ENCODE peak calls at places on chromosomes 4 and X, in six cellular contexts. H, D, X, A, O and Y are unnamed samples.

GRCh38 chr4:24164054-24164453 is 274.2 kb upstream of the PPARGC1A start:
- DNase-seq in H (no peak), D (no peak), X (no peak), A (no peak), O (peak; percentile 17), Y (no peak)

GRCh38 chr4:186724861-186725419 is 1.3 kb upstream of the FAT1 start:
- DNase-seq in H (no peak), D (no peak), X (no peak), A (peak; percentile 38), O (peak; percentile 58), Y (no peak)

GRCh38 chr4:1200425-1201035 is 28.1 kb upstream of the SPON2 start:
- DNase-seq in H (peak; percentile 61), D (no peak), X (no peak), A (no peak), O (peak; percentile 91), Y (no peak)

GRCh38 chrX:56995271-56995994 is at the start of gene SPIN3:
- DNase-seq in H (peak; percentile 80), D (peak; percentile 73), X (peak; percentile 86), A (peak; percentile 74), O (peak; percentile 69), Y (no peak)

GRCh38 chr4:36026348-36026747 is 218.0 kb downstream of the ARAP2 start:
- DNase-seq in H (no peak), D (no peak), X (no peak), A (no peak), O (no peak), Y (no peak)

GRCh38 chrX:120310861-120311631 is at the start of gene TMEM255A:
- DNase-seq in H (peak; percentile 47), D (no peak), X (no peak), A (peak; percentile 42), O (peak; percentile 21), Y (no peak)

GRCh38 chrX:15143050-15143824 is 126.6 kb downstream of the ASB9 start:
- DNase-seq in H (peak; percentile 45), D (peak; percentile 34), X (peak; percentile 75), A (no peak), O (peak; percentile 59), Y (peak; percentile 46)

GRCh38 chrX:14039344-14039743 is 9.7 kb upstream of the GEMIN8 start:
- DNase-seq in H (peak; percentile 49), D (no peak), X (peak; percentile 76), A (peak; percentile 41), O (peak; percentile 39), Y (peak; percentile 59)

GRCh38 chrX:30659421-30659820 is 6.2 kb downstream of the GK start:
- DNase-seq in H (no peak), D (no peak), X (peak; percentile 83), A (no peak), O (peak; percentile 87), Y (no peak)

GRCh38 chr4:70601422-70602039 is 9.5 kb downstream of the AMBN start:
- DNase-seq in H (peak; percentile 13), D (peak; percentile 79), X (peak; percentile 83), A (peak; percentile 45), O (peak; percentile 69), Y (peak; percentile 90)

GRCh38 chrX:24259544-24260240 is 54.2 kb downstream of the SUPT20HL2 start:
- DNase-seq in H (peak; percentile 49), D (peak; percentile 50), X (peak; percentile 67), A (peak; percentile 48), O (peak; percentile 79), Y (peak; percentile 49)

GRCh38 chrX:13304052-13304451 is 15.8 kb downstream of the ATXN3L start:
- DNase-seq in H (no peak), D (no peak), X (no peak), A (no peak), O (no peak), Y (no peak)

GRCh38 chrX:19344661-19345060 is 934 bp downstream of the PDHA1 start:
- DNase-seq in H (no peak), D (no peak), X (no peak), A (no peak), O (no peak), Y (peak; percentile 11)

GRCh38 chrX:37716502-37717068 is 31.0 kb downstream of the XK start:
- DNase-seq in H (no peak), D (no peak), X (no peak), A (no peak), O (no peak), Y (no peak)
- H3K9me2 ChIP-seq in H (no peaks in the 10 kb centered on the region), D (no peaks in the 10 kb centered on the region), X (no peaks in the 10 kb centered on the region), A (no peaks in the 10 kb centered on the region), O (no peaks in the 10 kb centered on the region), Y (no peaks in the 10 kb centered on the region)

GRCh38 chr4:92251711-92252110 is 52.1 kb upstream of the GRID2 start:
- DNase-seq in H (no peak), D (no peak), X (no peak), A (no peak), O (no peak), Y (no peak)

GRCh38 chr4:92253550-92253949 is 50.2 kb upstream of the GRID2 start:
- DNase-seq in H (no peak), D (no peak), X (no peak), A (no peak), O (no peak), Y (no peak)

GRCh38 chr4:92253986-92254671 is 49.6 kb upstream of the GRID2 start:
- DNase-seq in H (no peak), D (no peak), X (no peak), A (no peak), O (no peak), Y (no peak)

GRCh38 chr4:92254767-92255442 is 48.9 kb upstream of the GRID2 start:
- DNase-seq in H (no peak), D (no peak), X (no peak), A (no peak), O (no peak), Y (no peak)

DNA sequence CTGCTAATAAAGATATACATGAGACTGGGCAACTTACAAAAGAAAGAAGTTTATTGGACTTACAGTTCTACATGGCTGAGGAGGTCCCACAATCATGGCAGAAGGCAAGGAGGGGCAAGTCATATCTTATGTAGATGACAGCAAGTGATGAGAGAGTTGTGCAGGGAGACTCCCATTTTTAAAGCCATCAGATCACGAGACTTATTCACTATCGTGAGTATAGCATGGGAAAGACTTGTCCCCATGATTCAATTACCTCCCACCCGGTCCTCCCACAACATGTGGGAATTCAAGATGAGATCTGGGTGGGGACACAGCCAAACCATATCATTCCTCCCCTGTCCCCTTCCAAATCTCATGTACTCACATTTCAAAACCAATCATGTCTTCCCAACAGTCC is 50.9 kb upstream of the GRID2 start:
- DNase-seq in H (no peak), D (no peak), X (no peak), A (no peak), O (no peak), Y (no peak)
- H3K9me3 ChIP-seq in H (no peaks in the 10 kb centered on the region), D (no peaks in the 10 kb centered on the region), X (no peaks in the 10 kb centered on the region), A (no peaks in the 10 kb centered on the region), O (no peaks in the 10 kb centered on the region), Y (no peaks in the 10 kb centered on the region)

GRCh38 chrX:7446815-7447214 is 298.9 kb upstream of the PUDP start:
- DNase-seq in H (no peak), D (no peak), X (peak; percentile 83), A (peak; percentile 75), O (no peak), Y (no peak)
- H3K9me2 ChIP-seq in H (no peaks in the 10 kb centered on the region), D (no peaks in the 10 kb centered on the region), X (no peaks in the 10 kb centered on the region), A (no peaks in the 10 kb centered on the region), O (no peaks in the 10 kb centered on the region), Y (no peaks in the 10 kb centered on the region)

GRCh38 chrX:106009145-106009544 is 29.4 kb downstream of the SERPINA7 start:
- DNase-seq in H (no peak), D (no peak), X (no peak), A (no peak), O (no peak), Y (no peak)

GRCh38 chrX:106014119-106014775 is 24.3 kb downstream of the SERPINA7 start:
- DNase-seq in H (no peak), D (no peak), X (no peak), A (no peak), O (no peak), Y (no peak)
- H3K9me3 ChIP-seq in H (no peaks in the 10 kb centered on the region), D (no peaks in the 10 kb centered on the region), X (no peaks in the 10 kb centered on the region), A (no peaks in the 10 kb centered on the region), O (no peaks in the 10 kb centered on the region), Y (no peaks in the 10 kb centered on the region)

DNA sequence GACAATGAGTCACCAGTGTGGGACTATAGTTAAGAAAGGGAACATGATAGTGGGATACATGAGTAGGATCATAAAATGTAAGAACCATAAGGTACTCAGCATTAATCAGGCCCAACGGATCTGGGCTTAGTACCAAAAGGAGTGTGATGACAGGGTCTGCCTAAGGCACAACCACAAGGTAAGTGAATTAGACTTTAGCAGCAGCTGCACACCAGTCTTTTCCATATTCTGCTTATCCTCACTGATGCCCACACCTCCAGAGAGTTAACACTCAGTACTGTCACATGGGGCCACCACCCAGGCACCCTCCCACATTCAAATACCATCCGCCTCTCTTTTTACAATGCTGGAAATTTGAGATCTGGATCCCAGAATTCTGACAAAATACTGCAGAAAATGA is 135.5 kb upstream of the ADGRL3 start:
- DNase-seq in H (no peak), D (no peak), X (peak; percentile 93), A (no peak), O (no peak), Y (no peak)
- H3K9me2 ChIP-seq in H (no peaks in the 10 kb centered on the region), D (no peaks in the 10 kb centered on the region), X (no peaks in the 10 kb centered on the region), A (no peaks in the 10 kb centered on the region), O (no peaks in the 10 kb centered on the region), Y (no peaks in the 10 kb centered on the region)

DNA sequence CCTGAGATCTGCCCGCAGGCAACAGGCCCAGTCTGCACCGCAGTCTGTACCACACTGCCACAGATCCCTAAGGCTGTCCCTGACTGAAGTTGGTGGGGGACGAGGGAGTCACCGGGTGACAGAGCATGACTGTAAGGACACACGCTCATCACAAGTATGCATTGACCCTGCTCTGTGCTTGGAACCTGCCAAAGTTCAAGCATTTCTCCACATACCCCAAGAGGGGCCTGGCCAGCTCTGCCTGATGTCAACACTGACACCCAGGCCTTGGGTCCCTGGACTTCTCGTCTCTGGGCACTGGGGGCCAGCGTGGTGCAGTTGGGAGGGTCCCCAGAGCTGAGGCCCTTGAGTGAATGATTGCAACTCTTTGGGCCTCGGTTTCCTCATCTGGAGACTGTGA is 7.9 kb downstream of the BLOC1S4 start:
- DNase-seq in H (no peak), D (no peak), X (no peak), A (no peak), O (no peak), Y (no peak)
- H3K9me3 ChIP-seq in H (no peaks in the 10 kb centered on the region), D (no peaks in the 10 kb centered on the region), X (no peaks in the 10 kb centered on the region), A (no peaks in the 10 kb centered on the region), O (no peaks in the 10 kb centered on the region), Y (no peaks in the 10 kb centered on the region)

GRCh38 chr4:48015678-48016077 is 803 bp downstream of the CNGA1 start:
- DNase-seq in H (no peak), D (no peak), X (no peak), A (no peak), O (no peak), Y (no peak)
- H3K9me2 ChIP-seq in H (no peaks in the 10 kb centered on the region), D (no peaks in the 10 kb centered on the region), X (no peaks in the 10 kb centered on the region), A (no peaks in the 10 kb centered on the region), O (no peaks in the 10 kb centered on the region), Y (no peaks in the 10 kb centered on the region)

GRCh38 chr4:13533670-13534343 is 10.5 kb downstream of the NKX3-2 start:
- DNase-seq in H (peak; percentile 15), D (no peak), X (no peak), A (no peak), O (no peak), Y (no peak)
- H3K9me3 ChIP-seq in H (no peaks in the 10 kb centered on the region), D (no peaks in the 10 kb centered on the region), X (no peaks in the 10 kb centered on the region), A (no peaks in the 10 kb centered on the region), O (no peaks in the 10 kb centered on the region), Y (no peaks in the 10 kb centered on the region)